ENCODE peak calls at places on chromosome 16, in ten cellular contexts. J, R, V, N, W, Y, U, M, I and A are unnamed samples.

GRCh38 chr16:78676351-78676750 is 576.9 kb downstream of the WWOX start:
- DNase-seq in J (no peak), R (no peak), V (no peak), N (no peak), W (no peak), Y (no peak), U (no peak), M (no peak), I (no peak), A (no peak)

GRCh38 chr16:68538880-68539701 is at the start of gene ZFP90:
- DNase-seq in J (peak), R (no peak), V (peak), N (peak), W (peak), Y (peak), U (peak), M (peak), I (peak), A (peak)

GRCh38 chr16:914453-914852 is 56.3 kb downstream of the LMF1 start:
- DNase-seq in J (no peak), R (no peak), V (no peak), N (no peak), W (no peak), Y (no peak), U (no peak), M (no peak), I (peak), A (peak)

GRCh38 chr16:27795992-27796614 is 246.2 kb downstream of the KATNIP start:
- DNase-seq in J (no peak), R (no peak), V (peak), N (peak), W (peak), Y (no peak), U (no peak), M (peak), I (peak), A (peak)

GRCh38 chr16:9670058-9670457 is 512.2 kb downstream of the GRIN2A start:
- DNase-seq in J (no peak), R (no peak), V (no peak), N (no peak), W (no peak), Y (no peak), U (no peak), M (no peak), I (no peak), A (no peak)

GRCh38 chr16:66880288-66881013 is at the start of gene PDP2:
- DNase-seq in J (peak), R (peak), V (peak), N (peak), W (peak), Y (peak), U (peak), M (peak), I (peak), A (peak)

GRCh38 chr16:85480727-85481101 is 132.4 kb upstream of the GSE1 start:
- DNase-seq in J (no peak), R (no peak), V (no peak), N (no peak), W (no peak), Y (no peak), U (no peak), M (no peak), I (no peak), A (no peak)

GRCh38 chr16:81888520-81889394 is 109.7 kb downstream of the PLCG2 start:
- DNase-seq in J (no peak), R (no peak), V (no peak), N (no peak), W (no peak), Y (no peak), U (no peak), M (no peak), I (no peak), A (peak)

GRCh38 chr16:4261557-4262172 is 11.2 kb downstream of the TFAP4 start:
- DNase-seq in J (no peak), R (no peak), V (peak), N (peak), W (no peak), Y (peak), U (no peak), M (peak), I (peak), A (peak)

GRCh38 chr16:52812945-52813556 is 239.6 kb downstream of the CHD9NB start:
- DNase-seq in J (no peak), R (no peak), V (no peak), N (no peak), W (peak), Y (no peak), U (no peak), M (no peak), I (peak), A (peak)

GRCh38 chr16:84501077-84501735 is 3.3 kb downstream of the MEAK7 start:
- DNase-seq in J (no peak), R (no peak), V (no peak), N (no peak), W (peak), Y (no peak), U (no peak), M (no peak), I (peak), A (no peak)

GRCh38 chr16:11742041-11742535 is 569 bp downstream of the TXNDC11 start:
- DNase-seq in J (peak), R (no peak), V (peak), N (peak), W (peak), Y (peak), U (no peak), M (peak), I (no peak), A (peak)

GRCh38 chr16:84891149-84891795 is 71.5 kb downstream of the CRISPLD2 start:
- DNase-seq in J (no peak), R (no peak), V (no peak), N (no peak), W (no peak), Y (no peak), U (no peak), M (no peak), I (no peak), A (no peak)

GRCh38 chr16:441447-441846 is 16.0 kb downstream of the RAB11FIP3 start:
- DNase-seq in J (no peak), R (no peak), V (no peak), N (no peak), W (no peak), Y (no peak), U (no peak), M (no peak), I (no peak), A (no peak)

GRCh38 chr16:53058441-53058840 is 3.6 kb downstream of the CHD9 start:
- DNase-seq in J (no peak), R (no peak), V (no peak), N (no peak), W (no peak), Y (no peak), U (no peak), M (no peak), I (no peak), A (no peak)

GRCh38 chr16:83813818-83814653 is 6.3 kb downstream of the HSBP1 start:
- DNase-seq in J (peak), R (no peak), V (peak), N (no peak), W (no peak), Y (no peak), U (no peak), M (peak), I (peak), A (peak)

GRCh38 chr16:28003923-28004322 is 59.6 kb downstream of the GSG1L start:
- DNase-seq in J (no peak), R (no peak), V (no peak), N (no peak), W (no peak), Y (no peak), U (no peak), M (no peak), I (no peak), A (no peak)

GRCh38 chr16:21277045-21277926 is 804 bp downstream of the CRYM start:
- DNase-seq in J (no peak), R (no peak), V (no peak), N (no peak), W (no peak), Y (no peak), U (no peak), M (no peak), I (no peak), A (no peak)

GRCh38 chr16:56013962-56014552 is 138.9 kb upstream of the CES5A start:
- DNase-seq in J (peak), R (no peak), V (peak), N (peak), W (peak), Y (no peak), U (no peak), M (peak), I (peak), A (peak)

GRCh38 chr16:29290631-29291247 is 115.8 kb downstream of the NPIPB11 start:
- DNase-seq in J (peak), R (no peak), V (peak), N (peak), W (peak), Y (no peak), U (peak), M (peak), I (peak), A (peak)